ENCODE peak calls at places on chromosomes 4 and X, in nine cellular contexts. One of them, this sample, is unnamed.
A peak's percentile ranks its signal among the peaks of the same experiment; 100 is the strongest.

GRCh38 chr4:184343400-184344177 is 125.9 kb upstream of the ENPP6 start:
- DNase-seq in NCI-H510A treated with DMSO at 0.1 percent for 48 hours: peak; percentile 64
- DNase-seq in SW480: peak; percentile 76
- DNase-seq in right atrium auricular region: peak; percentile 80
- DNase-seq in AG10803: peak; percentile 72
- DNase-seq in endothelial cell: peak; percentile 60
- DNase-seq in hippocampal formation: peak; percentile 80
- DNase-seq in psoas muscle: peak; percentile 77
- DNase-seq in midbrain: peak; percentile 83
- DNase-seq in this sample: peak; percentile 64

GRCh38 chr4:21885770-21886169 is 62.8 kb downstream of the KCNIP4 start:
- DNase-seq in NCI-H510A treated with DMSO at 0.1 percent for 48 hours: no peak
- DNase-seq in SW480: no peak
- DNase-seq in right atrium auricular region: no peak
- DNase-seq in AG10803: no peak
- DNase-seq in endothelial cell: no peak
- DNase-seq in hippocampal formation: no peak
- DNase-seq in psoas muscle: no peak
- DNase-seq in midbrain: no peak
- DNase-seq in this sample: no peak

GRCh38 chr4:154329268-154329858 is 162.2 kb downstream of the DCHS2 start:
- DNase-seq in NCI-H510A treated with DMSO at 0.1 percent for 48 hours: peak; percentile 22
- DNase-seq in SW480: peak; percentile 12
- DNase-seq in right atrium auricular region: no peak
- DNase-seq in AG10803: peak; percentile 35
- DNase-seq in endothelial cell: no peak
- DNase-seq in hippocampal formation: no peak
- DNase-seq in psoas muscle: no peak
- DNase-seq in midbrain: peak; percentile 49
- DNase-seq in this sample: no peak

GRCh38 chr4:57492479-57492878 is 382.3 kb upstream of the IGFBP7 start:
- DNase-seq in NCI-H510A treated with DMSO at 0.1 percent for 48 hours: no peak
- DNase-seq in SW480: no peak
- DNase-seq in right atrium auricular region: no peak
- DNase-seq in AG10803: no peak
- DNase-seq in endothelial cell: no peak
- DNase-seq in hippocampal formation: no peak
- DNase-seq in psoas muscle: no peak
- DNase-seq in midbrain: no peak
- DNase-seq in this sample: no peak

GRCh38 chrX:43633757-43634156 is 22.3 kb upstream of the MAOA start:
- DNase-seq in NCI-H510A treated with DMSO at 0.1 percent for 48 hours: no peak
- DNase-seq in SW480: no peak
- DNase-seq in right atrium auricular region: no peak
- DNase-seq in AG10803: no peak
- DNase-seq in endothelial cell: no peak
- DNase-seq in hippocampal formation: no peak
- DNase-seq in psoas muscle: no peak
- DNase-seq in midbrain: no peak
- DNase-seq in this sample: no peak

GRCh38 chrX:110142096-110142495 is 139.2 kb downstream of the TMEM164 start:
- DNase-seq in NCI-H510A treated with DMSO at 0.1 percent for 48 hours: no peak
- DNase-seq in SW480: no peak
- DNase-seq in right atrium auricular region: no peak
- DNase-seq in AG10803: no peak
- DNase-seq in endothelial cell: no peak
- DNase-seq in hippocampal formation: no peak
- DNase-seq in psoas muscle: no peak
- DNase-seq in midbrain: no peak
- DNase-seq in this sample: no peak

GRCh38 chrX:129318375-129318774 is 204.9 kb downstream of the SMARCA1 start:
- DNase-seq in NCI-H510A treated with DMSO at 0.1 percent for 48 hours: peak; percentile 12
- DNase-seq in SW480: peak; percentile 20
- DNase-seq in right atrium auricular region: no peak
- DNase-seq in AG10803: peak; percentile 17
- DNase-seq in endothelial cell: peak; percentile 4
- DNase-seq in hippocampal formation: no peak
- DNase-seq in psoas muscle: no peak
- DNase-seq in midbrain: no peak
- DNase-seq in this sample: no peak

GRCh38 chrX:132662844-132663243 is 174.0 kb upstream of the MBNL3 start:
- DNase-seq in NCI-H510A treated with DMSO at 0.1 percent for 48 hours: no peak
- DNase-seq in SW480: no peak
- DNase-seq in right atrium auricular region: no peak
- DNase-seq in AG10803: no peak
- DNase-seq in endothelial cell: no peak
- DNase-seq in hippocampal formation: no peak
- DNase-seq in psoas muscle: no peak
- DNase-seq in midbrain: no peak
- DNase-seq in this sample: no peak

GRCh38 chrX:37578045-37578444 is 6.6 kb downstream of the LANCL3 start:
- DNase-seq in NCI-H510A treated with DMSO at 0.1 percent for 48 hours: no peak
- DNase-seq in SW480: no peak
- DNase-seq in right atrium auricular region: no peak
- DNase-seq in AG10803: no peak
- DNase-seq in endothelial cell: no peak
- DNase-seq in hippocampal formation: no peak
- DNase-seq in psoas muscle: no peak
- DNase-seq in midbrain: no peak
- DNase-seq in this sample: no peak

GRCh38 chrX:103533428-103534216 is 14.3 kb upstream of the RAB40A start:
- DNase-seq in NCI-H510A treated with DMSO at 0.1 percent for 48 hours: peak; percentile 58
- DNase-seq in SW480: peak; percentile 47
- DNase-seq in right atrium auricular region: peak; percentile 90
- DNase-seq in AG10803: peak; percentile 63
- DNase-seq in endothelial cell: peak; percentile 71
- DNase-seq in hippocampal formation: peak; percentile 60
- DNase-seq in psoas muscle: peak; percentile 81
- DNase-seq in midbrain: peak; percentile 86
- DNase-seq in this sample: peak; percentile 77

GRCh38 chr4:8773124-8773931 is 98.3 kb downstream of the HMX1 start:
- DNase-seq in NCI-H510A treated with DMSO at 0.1 percent for 48 hours: no peak
- DNase-seq in SW480: no peak
- DNase-seq in right atrium auricular region: no peak
- DNase-seq in AG10803: no peak
- DNase-seq in endothelial cell: no peak
- DNase-seq in hippocampal formation: no peak
- DNase-seq in psoas muscle: peak; percentile 40
- DNase-seq in midbrain: no peak
- DNase-seq in this sample: peak; percentile 7

GRCh38 chr4:25351777-25352421 is 25.2 kb upstream of the ANAPC4 start:
- DNase-seq in NCI-H510A treated with DMSO at 0.1 percent for 48 hours: no peak
- DNase-seq in SW480: peak; percentile 1
- DNase-seq in right atrium auricular region: no peak
- DNase-seq in AG10803: peak; percentile 64
- DNase-seq in endothelial cell: no peak
- DNase-seq in hippocampal formation: no peak
- DNase-seq in psoas muscle: no peak
- DNase-seq in midbrain: no peak
- DNase-seq in this sample: no peak

GRCh38 chr4:177214935-177215334 is 94.7 kb upstream of the NEIL3 start:
- DNase-seq in NCI-H510A treated with DMSO at 0.1 percent for 48 hours: no peak
- DNase-seq in SW480: no peak
- DNase-seq in right atrium auricular region: no peak
- DNase-seq in AG10803: peak; percentile 70
- DNase-seq in endothelial cell: no peak
- DNase-seq in hippocampal formation: no peak
- DNase-seq in psoas muscle: no peak
- DNase-seq in midbrain: no peak
- DNase-seq in this sample: no peak

GRCh38 chrX:146154191-146154590 is 336.6 kb downstream of the SLITRK2 start:
- DNase-seq in NCI-H510A treated with DMSO at 0.1 percent for 48 hours: no peak
- DNase-seq in SW480: no peak
- DNase-seq in right atrium auricular region: no peak
- DNase-seq in AG10803: no peak
- DNase-seq in endothelial cell: no peak
- DNase-seq in hippocampal formation: no peak
- DNase-seq in psoas muscle: no peak
- DNase-seq in midbrain: no peak
- DNase-seq in this sample: no peak

GRCh38 chr4:125519376-125520171 is 204.8 kb downstream of the FAT4 start:
- DNase-seq in NCI-H510A treated with DMSO at 0.1 percent for 48 hours: no peak
- DNase-seq in SW480: no peak
- DNase-seq in right atrium auricular region: no peak
- DNase-seq in AG10803: no peak
- DNase-seq in endothelial cell: no peak
- DNase-seq in hippocampal formation: no peak
- DNase-seq in psoas muscle: no peak
- DNase-seq in midbrain: no peak
- DNase-seq in this sample: no peak

GRCh38 chrX:40175416-40176255 is 77.9 kb upstream of the BCOR start:
- DNase-seq in NCI-H510A treated with DMSO at 0.1 percent for 48 hours: peak; percentile 67
- DNase-seq in SW480: peak; percentile 83
- DNase-seq in right atrium auricular region: peak; percentile 78
- DNase-seq in AG10803: no peak
- DNase-seq in endothelial cell: peak; percentile 31
- DNase-seq in hippocampal formation: peak; percentile 57
- DNase-seq in psoas muscle: peak; percentile 87
- DNase-seq in midbrain: peak; percentile 34
- DNase-seq in this sample: peak; percentile 34

GRCh38 chr4:26459054-26459755 is 31.1 kb downstream of the CCKAR start:
- DNase-seq in NCI-H510A treated with DMSO at 0.1 percent for 48 hours: peak; percentile 21
- DNase-seq in SW480: peak; percentile 54
- DNase-seq in right atrium auricular region: no peak
- DNase-seq in AG10803: peak; percentile 79
- DNase-seq in endothelial cell: no peak
- DNase-seq in hippocampal formation: no peak
- DNase-seq in psoas muscle: no peak
- DNase-seq in midbrain: peak; percentile 37
- DNase-seq in this sample: no peak

GRCh38 chr4:183989471-183989870 is 84.4 kb downstream of the STOX2 start:
- DNase-seq in NCI-H510A treated with DMSO at 0.1 percent for 48 hours: no peak
- DNase-seq in SW480: no peak
- DNase-seq in right atrium auricular region: no peak
- DNase-seq in AG10803: peak; percentile 44
- DNase-seq in endothelial cell: no peak
- DNase-seq in hippocampal formation: no peak
- DNase-seq in psoas muscle: no peak
- DNase-seq in midbrain: no peak
- DNase-seq in this sample: no peak

GRCh38 chrX:133527415-133527814 is 112.1 kb upstream of the GPC4 start:
- DNase-seq in NCI-H510A treated with DMSO at 0.1 percent for 48 hours: no peak
- DNase-seq in SW480: no peak
- DNase-seq in right atrium auricular region: no peak
- DNase-seq in AG10803: no peak
- DNase-seq in endothelial cell: no peak
- DNase-seq in hippocampal formation: no peak
- DNase-seq in psoas muscle: no peak
- DNase-seq in midbrain: no peak
- DNase-seq in this sample: no peak

GRCh38 chr4:169658970-169659735 is 38.8 kb downstream of the CLCN3 start:
- DNase-seq in NCI-H510A treated with DMSO at 0.1 percent for 48 hours: peak; percentile 30
- DNase-seq in SW480: peak; percentile 6
- DNase-seq in right atrium auricular region: no peak
- DNase-seq in AG10803: no peak
- DNase-seq in endothelial cell: no peak
- DNase-seq in hippocampal formation: no peak
- DNase-seq in psoas muscle: no peak
- DNase-seq in midbrain: peak; percentile 38
- DNase-seq in this sample: no peak

GRCh38 chr4:108596389-108596788 is 24.0 kb upstream of the RPL34 start:
- DNase-seq in NCI-H510A treated with DMSO at 0.1 percent for 48 hours: no peak
- DNase-seq in SW480: no peak
- DNase-seq in right atrium auricular region: no peak
- DNase-seq in AG10803: no peak
- DNase-seq in endothelial cell: no peak
- DNase-seq in hippocampal formation: no peak
- DNase-seq in psoas muscle: no peak
- DNase-seq in midbrain: no peak
- DNase-seq in this sample: no peak

GRCh38 chr4:123833156-123833555 is 436.6 kb downstream of the SPRY1 start:
- DNase-seq in NCI-H510A treated with DMSO at 0.1 percent for 48 hours: no peak
- DNase-seq in SW480: no peak
- DNase-seq in right atrium auricular region: no peak
- DNase-seq in AG10803: no peak
- DNase-seq in endothelial cell: no peak
- DNase-seq in hippocampal formation: no peak
- DNase-seq in psoas muscle: no peak
- DNase-seq in midbrain: no peak
- DNase-seq in this sample: no peak

GRCh38 chr4:169225058-169225751 is 45.6 kb downstream of the SH3RF1 start:
- DNase-seq in NCI-H510A treated with DMSO at 0.1 percent for 48 hours: no peak
- DNase-seq in SW480: peak; percentile 55
- DNase-seq in right atrium auricular region: no peak
- DNase-seq in AG10803: peak; percentile 95
- DNase-seq in endothelial cell: no peak
- DNase-seq in hippocampal formation: no peak
- DNase-seq in psoas muscle: no peak
- DNase-seq in midbrain: no peak
- DNase-seq in this sample: no peak

GRCh38 chr4:15682340-15682725 is 706 bp downstream of the FAM200B start:
- DNase-seq in NCI-H510A treated with DMSO at 0.1 percent for 48 hours: no peak
- DNase-seq in SW480: peak; percentile 3
- DNase-seq in right atrium auricular region: no peak
- DNase-seq in AG10803: peak; percentile 32
- DNase-seq in endothelial cell: no peak
- DNase-seq in hippocampal formation: no peak
- DNase-seq in psoas muscle: no peak
- DNase-seq in midbrain: no peak
- DNase-seq in this sample: no peak

GRCh38 chrX:139158256-139158655 is 372.3 kb upstream of the F9 start:
- DNase-seq in NCI-H510A treated with DMSO at 0.1 percent for 48 hours: no peak
- DNase-seq in SW480: no peak
- DNase-seq in right atrium auricular region: no peak
- DNase-seq in AG10803: no peak
- DNase-seq in endothelial cell: no peak
- DNase-seq in hippocampal formation: no peak
- DNase-seq in psoas muscle: no peak
- DNase-seq in midbrain: no peak
- DNase-seq in this sample: no peak

GRCh38 chr4:6318206-6318605 is 48.6 kb downstream of the WFS1 start:
- DNase-seq in NCI-H510A treated with DMSO at 0.1 percent for 48 hours: no peak
- DNase-seq in SW480: no peak
- DNase-seq in right atrium auricular region: no peak
- DNase-seq in AG10803: no peak
- DNase-seq in endothelial cell: no peak
- DNase-seq in hippocampal formation: no peak
- DNase-seq in psoas muscle: peak; percentile 32
- DNase-seq in midbrain: no peak
- DNase-seq in this sample: no peak

GRCh38 chr4:139641218-139641617 is 24.4 kb upstream of the MGST2 start:
- DNase-seq in NCI-H510A treated with DMSO at 0.1 percent for 48 hours: no peak
- DNase-seq in SW480: no peak
- DNase-seq in right atrium auricular region: no peak
- DNase-seq in AG10803: peak; percentile 62
- DNase-seq in endothelial cell: no peak
- DNase-seq in hippocampal formation: no peak
- DNase-seq in psoas muscle: no peak
- DNase-seq in midbrain: no peak
- DNase-seq in this sample: no peak

GRCh38 chrX:9291666-9292065 is 173.2 kb upstream of the TBL1X start:
- DNase-seq in NCI-H510A treated with DMSO at 0.1 percent for 48 hours: peak; percentile 70
- DNase-seq in SW480: no peak
- DNase-seq in right atrium auricular region: no peak
- DNase-seq in AG10803: no peak
- DNase-seq in endothelial cell: peak; percentile 3
- DNase-seq in hippocampal formation: no peak
- DNase-seq in psoas muscle: no peak
- DNase-seq in midbrain: no peak
- DNase-seq in this sample: peak; percentile 55

GRCh38 chr4:151489462-151490203 is 80.7 kb downstream of the FHIP1A start:
- DNase-seq in NCI-H510A treated with DMSO at 0.1 percent for 48 hours: peak; percentile 81
- DNase-seq in SW480: no peak
- DNase-seq in right atrium auricular region: no peak
- DNase-seq in AG10803: no peak
- DNase-seq in endothelial cell: no peak
- DNase-seq in hippocampal formation: no peak
- DNase-seq in psoas muscle: no peak
- DNase-seq in midbrain: no peak
- DNase-seq in this sample: peak; percentile 72

GRCh38 chr4:157221895-157222763 is 1.6 kb downstream of the GRIA2 start:
- DNase-seq in NCI-H510A treated with DMSO at 0.1 percent for 48 hours: peak; percentile 30
- DNase-seq in SW480: no peak
- DNase-seq in right atrium auricular region: no peak
- DNase-seq in AG10803: no peak
- DNase-seq in endothelial cell: peak; percentile 61
- DNase-seq in hippocampal formation: peak; percentile 69
- DNase-seq in psoas muscle: peak; percentile 52
- DNase-seq in midbrain: peak; percentile 84
- DNase-seq in this sample: peak; percentile 70

GRCh38 chr4:186201535-186202230 is 10.3 kb downstream of the CYP4V2 start:
- DNase-seq in NCI-H510A treated with DMSO at 0.1 percent for 48 hours: peak; percentile 60
- DNase-seq in SW480: peak; percentile 77
- DNase-seq in right atrium auricular region: no peak
- DNase-seq in AG10803: peak; percentile 25
- DNase-seq in endothelial cell: peak; percentile 46
- DNase-seq in hippocampal formation: no peak
- DNase-seq in psoas muscle: no peak
- DNase-seq in midbrain: no peak
- DNase-seq in this sample: peak; percentile 53

This sample was measured in WTC11.